ENCODE peak calls at places on chromosomes 1 and 21, in nine cellular contexts. One of them, this sample, is unnamed.

GRCh38 chr1:239811211-239811902 is 280.3 kb upstream of the FMN2 start:
- DNase-seq in ascending aorta: no peak
- DNase-seq in hepatocyte: no peak
- DNase-seq in breast epithelium: no peak
- DNase-seq in SK-N-SH: no peak
- DNase-seq in IMR-90: no peak
- DNase-seq in body of pancreas: no peak
- DNase-seq in pancreas: no peak
- DNase-seq in MM.1S: peak
- DNase-seq in this sample: no peak

GRCh38 chr1:207747627-207748492 is 4.0 kb upstream of the CD46 start:
- DNase-seq in body of pancreas: no peak
- DNase-seq in hepatocyte: no peak
- DNase-seq in ascending aorta: no peak
- DNase-seq in breast epithelium: no peak
- DNase-seq in SK-N-SH: no peak
- DNase-seq in MM.1S: peak
- DNase-seq in pancreas: no peak
- DNase-seq in IMR-90: no peak
- DNase-seq in this sample: no peak

GRCh38 chr1:25223471-25223870 is 8.8 kb downstream of the SYF2 start:
- DNase-seq in SK-N-SH: no peak
- DNase-seq in ascending aorta: no peak
- DNase-seq in MM.1S: no peak
- DNase-seq in pancreas: no peak
- DNase-seq in body of pancreas: no peak
- DNase-seq in hepatocyte: no peak
- DNase-seq in IMR-90: peak
- DNase-seq in breast epithelium: no peak
- DNase-seq in this sample: no peak

GRCh38 chr1:184419734-184420161 is 32.9 kb downstream of the C1orf21 start:
- DNase-seq in breast epithelium: no peak
- DNase-seq in SK-N-SH: no peak
- DNase-seq in body of pancreas: no peak
- DNase-seq in IMR-90: peak
- DNase-seq in pancreas: no peak
- DNase-seq in hepatocyte: peak
- DNase-seq in ascending aorta: no peak
- DNase-seq in MM.1S: no peak
- DNase-seq in this sample: no peak

GRCh38 chr1:71986181-71986580 is 296.2 kb downstream of the NEGR1 start:
- DNase-seq in pancreas: no peak
- DNase-seq in breast epithelium: no peak
- DNase-seq in body of pancreas: no peak
- DNase-seq in IMR-90: peak
- DNase-seq in ascending aorta: no peak
- DNase-seq in hepatocyte: no peak
- DNase-seq in SK-N-SH: no peak
- DNase-seq in MM.1S: no peak
- DNase-seq in this sample: no peak

GRCh38 chr21:41597811-41598231 is 89.9 kb upstream of the TMPRSS2 start:
- DNase-seq in ascending aorta: no peak
- DNase-seq in pancreas: peak
- DNase-seq in SK-N-SH: no peak
- DNase-seq in MM.1S: no peak
- DNase-seq in breast epithelium: peak
- DNase-seq in body of pancreas: no peak
- DNase-seq in IMR-90: no peak
- DNase-seq in hepatocyte: no peak
- DNase-seq in this sample: no peak

GRCh38 chr1:209344146-209344545 is 239.4 kb upstream of the CAMK1G start:
- DNase-seq in MM.1S: no peak
- DNase-seq in hepatocyte: no peak
- DNase-seq in IMR-90: no peak
- DNase-seq in ascending aorta: no peak
- DNase-seq in breast epithelium: no peak
- DNase-seq in pancreas: no peak
- DNase-seq in body of pancreas: no peak
- DNase-seq in SK-N-SH: no peak
- DNase-seq in this sample: no peak

GRCh38 chr1:53552146-53552940 is 93.1 kb downstream of the DMRTB1 start:
- DNase-seq in breast epithelium: peak
- DNase-seq in pancreas: no peak
- DNase-seq in ascending aorta: peak
- DNase-seq in IMR-90: peak
- DNase-seq in body of pancreas: peak
- DNase-seq in SK-N-SH: peak
- DNase-seq in hepatocyte: no peak
- DNase-seq in MM.1S: no peak
- DNase-seq in this sample: no peak

GRCh38 chr1:29291756-29292155 is 55.4 kb downstream of the PTPRU start:
- DNase-seq in breast epithelium: no peak
- DNase-seq in IMR-90: no peak
- DNase-seq in MM.1S: no peak
- DNase-seq in ascending aorta: no peak
- DNase-seq in pancreas: no peak
- DNase-seq in body of pancreas: no peak
- DNase-seq in hepatocyte: no peak
- DNase-seq in SK-N-SH: no peak
- DNase-seq in this sample: peak

GRCh38 chr1:21630571-21631338 is 38.4 kb downstream of the RAP1GAP start:
- DNase-seq in body of pancreas: no peak
- DNase-seq in pancreas: no peak
- DNase-seq in hepatocyte: no peak
- DNase-seq in ascending aorta: no peak
- DNase-seq in SK-N-SH: no peak
- DNase-seq in IMR-90: no peak
- DNase-seq in breast epithelium: no peak
- DNase-seq in MM.1S: no peak
- DNase-seq in this sample: no peak

GRCh38 chr1:196515904-196516303 is 92.3 kb downstream of the KCNT2 start:
- DNase-seq in breast epithelium: no peak
- DNase-seq in hepatocyte: no peak
- DNase-seq in pancreas: no peak
- DNase-seq in MM.1S: no peak
- DNase-seq in SK-N-SH: no peak
- DNase-seq in ascending aorta: no peak
- DNase-seq in IMR-90: no peak
- DNase-seq in body of pancreas: no peak
- DNase-seq in this sample: no peak

GRCh38 chr1:229888561-229889001 is 178.5 kb upstream of the GALNT2 start:
- DNase-seq in SK-N-SH: no peak
- DNase-seq in breast epithelium: no peak
- DNase-seq in ascending aorta: peak
- DNase-seq in hepatocyte: no peak
- DNase-seq in body of pancreas: peak
- DNase-seq in IMR-90: no peak
- DNase-seq in MM.1S: no peak
- DNase-seq in pancreas: no peak
- DNase-seq in this sample: no peak

GRCh38 chr1:26164036-26164927 is 4.5 kb downstream of the C1orf232 start:
- DNase-seq in ascending aorta: no peak
- DNase-seq in MM.1S: peak
- DNase-seq in IMR-90: no peak
- DNase-seq in hepatocyte: peak
- DNase-seq in body of pancreas: peak
- DNase-seq in SK-N-SH: peak
- DNase-seq in pancreas: no peak
- DNase-seq in breast epithelium: no peak
- DNase-seq in this sample: peak

GRCh38 chr21:33640697-33641338 is 723 bp downstream of the CRYZL1 start:
- DNase-seq in IMR-90: peak
- DNase-seq in ascending aorta: no peak
- DNase-seq in body of pancreas: peak
- DNase-seq in breast epithelium: no peak
- DNase-seq in SK-N-SH: peak
- DNase-seq in MM.1S: peak
- DNase-seq in hepatocyte: peak
- DNase-seq in pancreas: no peak
- DNase-seq in this sample: peak

DNA sequence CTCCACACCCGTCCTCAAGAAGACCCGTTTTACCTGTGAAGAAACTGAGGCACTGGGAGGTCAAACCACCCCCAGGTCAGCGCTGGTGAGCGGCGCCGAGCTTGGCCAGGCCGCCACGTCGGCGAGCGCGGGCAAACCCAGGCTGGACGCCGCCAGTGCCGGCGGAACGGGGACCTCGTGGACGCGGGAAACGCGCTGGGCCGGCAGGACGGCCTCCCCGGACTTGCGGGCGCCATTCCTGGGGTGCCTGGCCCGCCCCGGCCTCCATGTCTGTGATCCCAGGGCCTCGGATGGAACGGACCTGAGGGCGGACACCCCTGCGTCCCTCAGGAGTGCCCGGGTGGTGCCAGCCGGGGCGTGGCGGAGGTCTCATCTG is 762 bp upstream of the SUMO3 start:
- DNase-seq in pancreas: no peak
- DNase-seq in body of pancreas: no peak
- DNase-seq in breast epithelium: no peak
- DNase-seq in SK-N-SH: no peak
- DNase-seq in MM.1S: no peak
- DNase-seq in ascending aorta: no peak
- DNase-seq in hepatocyte: no peak
- DNase-seq in IMR-90: no peak
- DNase-seq in this sample: no peak
- H3K27ac ChIP-seq in pancreas: peak
- H3K27ac ChIP-seq in body of pancreas: peak
- H3K27ac ChIP-seq in breast epithelium: peak
- H3K27ac ChIP-seq in SK-N-SH: peak
- H3K27ac ChIP-seq in MM.1S: no peak
- H3K27ac ChIP-seq in ascending aorta: peak
- H3K27ac ChIP-seq in hepatocyte: peak
- H3K27ac ChIP-seq in IMR-90: no peak
- H3K27ac ChIP-seq in this sample: peak

DNA sequence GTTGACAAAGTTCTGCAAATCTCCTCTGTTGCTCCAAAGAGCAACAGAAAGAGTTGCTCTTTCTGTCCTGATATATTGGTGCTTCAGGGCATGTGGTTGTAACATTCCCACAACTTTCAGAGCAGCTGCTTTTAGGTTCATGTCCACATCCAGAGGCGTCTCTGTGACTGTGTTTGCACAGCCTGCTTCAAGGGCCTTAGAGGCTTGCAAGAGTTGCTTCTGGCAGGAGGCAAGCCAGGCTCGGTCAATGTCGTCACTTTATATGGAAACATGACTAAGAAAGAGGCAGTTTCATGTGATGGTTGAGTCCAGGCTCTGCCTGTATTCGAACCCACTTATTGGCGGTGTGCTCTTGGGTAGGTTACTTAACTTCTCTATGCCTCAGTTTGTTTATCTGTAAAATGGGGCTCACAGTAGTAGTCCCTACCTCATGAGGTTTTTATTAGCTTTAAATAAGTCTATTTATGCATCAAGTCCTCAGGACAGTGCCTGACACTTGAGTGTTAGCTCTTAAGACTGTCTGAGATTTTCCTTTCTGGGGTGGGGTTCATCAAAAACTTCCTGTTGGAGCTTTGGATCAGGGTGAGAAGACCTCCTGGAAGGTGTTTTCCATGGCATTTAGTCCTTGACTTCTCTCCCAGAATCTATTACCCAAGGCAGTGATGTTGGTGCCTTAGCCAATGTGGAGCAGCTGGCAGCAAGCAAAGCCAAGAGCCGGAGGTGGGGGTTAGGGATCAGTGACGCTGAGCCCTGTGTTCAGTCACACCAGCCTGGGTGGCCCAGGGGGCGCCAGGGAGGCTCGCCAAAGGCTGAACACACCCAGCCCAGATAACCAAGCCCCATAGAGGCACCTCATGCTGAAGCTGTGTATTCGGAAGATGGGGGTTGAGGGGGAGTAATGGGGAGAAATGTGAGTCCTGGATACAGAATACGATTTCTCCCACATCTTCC is 18.9 kb downstream of the LHX4 start:
- DNase-seq in body of pancreas: no peak
- DNase-seq in SK-N-SH: peak
- DNase-seq in hepatocyte: no peak
- DNase-seq in breast epithelium: no peak
- DNase-seq in MM.1S: no peak
- DNase-seq in IMR-90: no peak
- DNase-seq in ascending aorta: no peak
- DNase-seq in pancreas: no peak
- DNase-seq in this sample: peak
- TF ChIP-seq CTCF in body of pancreas: no peak
- TF ChIP-seq CTCF in SK-N-SH: no peak
- TF ChIP-seq CTCF in hepatocyte: no peak
- TF ChIP-seq CTCF in breast epithelium: no peak
- TF ChIP-seq CTCF in MM.1S: peak
- TF ChIP-seq CTCF in IMR-90: no peak
- TF ChIP-seq CTCF in ascending aorta: no peak
- TF ChIP-seq CTCF in pancreas: no peak
- TF ChIP-seq CTCF in this sample: no peak

GRCh38 chr1:114075082-114075481 is 78.6 kb downstream of the SYT6 start:
- DNase-seq in breast epithelium: no peak
- DNase-seq in IMR-90: no peak
- DNase-seq in hepatocyte: no peak
- DNase-seq in pancreas: no peak
- DNase-seq in SK-N-SH: no peak
- DNase-seq in ascending aorta: no peak
- DNase-seq in MM.1S: no peak
- DNase-seq in body of pancreas: no peak
- DNase-seq in this sample: no peak
- H3K27ac ChIP-seq in breast epithelium: no peak
- H3K27ac ChIP-seq in IMR-90: no peak
- H3K27ac ChIP-seq in hepatocyte: no peak
- H3K27ac ChIP-seq in pancreas: no peak
- H3K27ac ChIP-seq in SK-N-SH: no peak
- H3K27ac ChIP-seq in ascending aorta: no peak
- H3K27ac ChIP-seq in MM.1S: peak
- H3K27ac ChIP-seq in body of pancreas: no peak
- H3K27ac ChIP-seq in this sample: no peak

GRCh38 chr1:19229229-19229628 is 19.2 kb upstream of the UBR4 start:
- DNase-seq in body of pancreas: no peak
- DNase-seq in ascending aorta: no peak
- DNase-seq in IMR-90: no peak
- DNase-seq in SK-N-SH: no peak
- DNase-seq in hepatocyte: no peak
- DNase-seq in pancreas: no peak
- DNase-seq in MM.1S: no peak
- DNase-seq in breast epithelium: no peak
- DNase-seq in this sample: no peak

GRCh38 chr1:19229828-19230325 is 19.8 kb upstream of the UBR4 start:
- DNase-seq in hepatocyte: no peak
- DNase-seq in breast epithelium: no peak
- DNase-seq in ascending aorta: no peak
- DNase-seq in SK-N-SH: no peak
- DNase-seq in body of pancreas: no peak
- DNase-seq in pancreas: no peak
- DNase-seq in IMR-90: no peak
- DNase-seq in MM.1S: no peak
- DNase-seq in this sample: no peak

GRCh38 chr1:19234224-19234623 is 17.1 kb downstream of the EMC1 start:
- DNase-seq in pancreas: no peak
- DNase-seq in ascending aorta: no peak
- DNase-seq in IMR-90: no peak
- DNase-seq in MM.1S: no peak
- DNase-seq in body of pancreas: no peak
- DNase-seq in hepatocyte: no peak
- DNase-seq in SK-N-SH: no peak
- DNase-seq in breast epithelium: no peak
- DNase-seq in this sample: no peak

DNA sequence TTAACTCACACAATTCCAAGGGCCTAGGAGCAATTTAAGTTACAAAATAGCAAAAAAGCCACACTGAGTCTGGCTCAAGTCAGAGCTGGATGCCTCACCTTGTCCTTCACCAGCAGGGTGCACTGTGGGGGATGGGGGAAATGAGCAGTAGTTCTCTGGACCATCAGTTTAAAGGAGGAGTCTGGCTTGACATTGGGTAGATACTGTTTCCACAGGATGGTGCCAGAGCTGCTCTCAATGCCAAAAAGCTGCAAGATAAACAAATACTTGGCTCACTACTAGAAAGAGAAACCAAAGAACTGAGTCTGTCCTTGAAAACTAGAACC is 18.8 kb downstream of the EMC1 start:
- DNase-seq in body of pancreas: no peak
- DNase-seq in breast epithelium: no peak
- DNase-seq in hepatocyte: peak
- DNase-seq in ascending aorta: peak
- DNase-seq in IMR-90: peak
- DNase-seq in pancreas: no peak
- DNase-seq in SK-N-SH: no peak
- DNase-seq in MM.1S: no peak
- DNase-seq in this sample: peak
- TF ChIP-seq CTCF in body of pancreas: no peak
- TF ChIP-seq CTCF in breast epithelium: no peak
- TF ChIP-seq CTCF in hepatocyte: peak
- TF ChIP-seq CTCF in ascending aorta: no peak
- TF ChIP-seq CTCF in IMR-90: no peak
- TF ChIP-seq CTCF in pancreas: no peak
- TF ChIP-seq CTCF in SK-N-SH: peak
- TF ChIP-seq CTCF in MM.1S: no peak
- TF ChIP-seq CTCF in this sample: peak

This sample was measured in osteoblast.